ENCODE peak calls at places on chromosomes 16 and 17, in four cellular contexts. One of them, this sample, is unnamed.

GRCh38 chr16:84597518-84598390 is 20.1 kb downstream of the COTL1 start:
- DNase-seq in Peyer's patch: peak; percentile 70
- DNase-seq in uterus: no peak
- DNase-seq in prostate gland: no peak
- DNase-seq in this sample: no peak

GRCh38 chr17:6756425-6757012 is 673 bp downstream of the XAF1 start:
- DNase-seq in Peyer's patch: no peak
- DNase-seq in prostate gland: no peak
- DNase-seq in uterus: no peak
- DNase-seq in this sample: no peak

GRCh38 chr17:76506408-76507328 is 5.4 kb upstream of the RHBDF2 start:
- DNase-seq in Peyer's patch: peak; percentile 88
- DNase-seq in uterus: peak; percentile 77
- DNase-seq in prostate gland: peak; percentile 75
- DNase-seq in this sample: peak; percentile 85

GRCh38 chr16:20812510-20812909 is 6.2 kb downstream of the REXO5 start:
- DNase-seq in prostate gland: no peak
- DNase-seq in uterus: no peak
- DNase-seq in Peyer's patch: no peak
- DNase-seq in this sample: no peak

GRCh38 chr17:79391808-79392233 is 219.0 kb downstream of the RBFOX3 start:
- DNase-seq in prostate gland: peak; percentile 66
- DNase-seq in uterus: peak; percentile 65
- DNase-seq in Peyer's patch: peak; percentile 63
- DNase-seq in this sample: peak; percentile 76

GRCh38 chr17:30396129-30396528 is 17.4 kb downstream of the CPD start:
- DNase-seq in uterus: no peak
- DNase-seq in Peyer's patch: no peak
- DNase-seq in prostate gland: no peak
- DNase-seq in this sample: no peak

GRCh38 chr17:45430738-45431530 is 1.7 kb downstream of the ARHGAP27 start:
- DNase-seq in Peyer's patch: peak; percentile 65
- DNase-seq in uterus: no peak
- DNase-seq in prostate gland: peak; percentile 88
- DNase-seq in this sample: peak; percentile 70

GRCh38 chr17:17750881-17751280 is 69.6 kb downstream of the RAI1 start:
- DNase-seq in uterus: no peak
- DNase-seq in Peyer's patch: peak; percentile 69
- DNase-seq in prostate gland: no peak
- DNase-seq in this sample: no peak

GRCh38 chr16:23408242-23409201 is 44.5 kb downstream of the COG7 start:
- DNase-seq in uterus: no peak
- DNase-seq in Peyer's patch: no peak
- DNase-seq in prostate gland: peak; percentile 41
- DNase-seq in this sample: peak; percentile 75

GRCh38 chr16:24986512-24987303 is 28.5 kb downstream of the ARHGAP17 start:
- DNase-seq in Peyer's patch: no peak
- DNase-seq in uterus: peak; percentile 36
- DNase-seq in prostate gland: no peak
- DNase-seq in this sample: peak; percentile 30

GRCh38 chr17:69525920-69526841 is 111.7 kb downstream of the MAP2K6 start:
- DNase-seq in prostate gland: peak; percentile 31
- DNase-seq in Peyer's patch: no peak
- DNase-seq in uterus: peak; percentile 22
- DNase-seq in this sample: peak; percentile 64

DNA sequence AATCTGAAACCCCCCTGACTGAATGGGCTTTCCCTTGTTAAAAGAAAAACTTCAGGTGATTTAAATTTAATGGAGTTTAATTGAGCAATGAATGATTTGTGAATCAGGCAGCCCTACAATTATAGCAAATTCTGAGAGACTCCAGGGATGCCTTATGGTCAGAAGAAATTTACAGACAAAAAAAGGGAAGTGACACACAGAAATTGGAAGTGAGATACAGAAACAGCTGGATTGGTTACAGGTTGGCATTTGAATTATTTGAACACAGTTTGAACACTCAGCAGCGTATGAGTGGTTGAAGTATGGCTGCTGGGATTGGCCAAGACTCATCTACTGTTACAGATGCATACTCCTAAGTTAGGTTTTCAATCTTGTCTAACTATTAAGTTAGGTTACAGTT is 19.0 kb upstream of the CPHXL start:
- DNase-seq in uterus: no peak
- DNase-seq in Peyer's patch: no peak
- DNase-seq in prostate gland: no peak
- DNase-seq in this sample: no peak
- H3K9me3 ChIP-seq in uterus: no peaks in the 10 kb centered on the region
- H3K9me3 ChIP-seq in Peyer's patch: peaks cover 11% of the 10 kb centered on the region
- H3K9me3 ChIP-seq in prostate gland: no peaks in the 10 kb centered on the region
- H3K9me3 ChIP-seq in this sample: no peaks in the 10 kb centered on the region

DNA sequence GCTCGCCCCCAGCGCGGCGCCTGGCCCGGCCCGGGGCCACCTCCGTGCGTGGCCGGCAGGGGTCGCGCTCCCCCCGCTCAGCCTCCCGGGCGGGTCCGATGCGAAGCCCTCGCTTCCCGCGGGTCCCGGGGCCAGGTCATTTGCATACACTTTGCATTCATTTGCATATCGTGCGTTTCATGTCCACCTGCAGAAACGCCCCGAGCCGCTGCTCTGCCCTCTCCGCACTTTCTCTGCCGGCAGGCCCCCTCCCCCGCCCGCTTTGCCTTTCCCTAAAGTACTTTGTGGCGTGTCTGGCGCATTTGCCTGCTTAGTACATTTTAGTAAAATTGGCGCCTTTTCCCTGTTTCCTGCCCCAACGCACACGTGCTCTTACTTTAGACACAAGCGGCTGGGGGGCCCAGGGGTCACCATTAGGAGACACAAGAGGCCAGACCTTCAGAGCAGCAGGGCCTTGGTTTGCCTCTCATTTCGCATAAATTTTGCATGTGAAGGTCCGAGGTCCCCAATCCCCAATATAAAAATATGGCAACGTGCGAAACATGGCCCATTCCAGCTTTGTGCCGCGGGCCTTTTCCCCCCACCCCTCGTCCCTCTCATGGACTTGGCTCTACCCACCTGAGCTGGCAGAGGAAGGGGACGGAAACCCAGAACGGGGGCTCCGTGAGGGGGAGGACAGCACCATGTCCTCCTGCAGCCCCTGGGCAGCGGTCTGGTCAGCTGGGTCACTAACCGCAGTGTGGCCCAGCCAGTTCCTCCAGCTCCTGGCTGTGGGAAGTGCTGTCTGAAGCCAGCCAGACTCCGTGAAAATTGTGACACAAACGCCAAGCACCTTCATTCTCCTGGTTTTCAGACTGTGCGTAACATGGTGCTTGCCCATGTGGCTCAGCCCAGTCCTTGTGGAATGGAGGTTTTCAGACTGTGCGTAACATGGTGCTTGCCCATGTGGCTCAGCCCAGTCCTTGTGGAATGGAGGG is 34.8 kb downstream of the CBFA2T3 start:
- DNase-seq in prostate gland: no peak
- DNase-seq in Peyer's patch: peak; percentile 70
- DNase-seq in uterus: no peak
- DNase-seq in this sample: peak; percentile 40
- TF ChIP-seq POLR2A in prostate gland: no peak
- TF ChIP-seq POLR2A in Peyer's patch: no peak
- TF ChIP-seq POLR2A in uterus: no peak
- TF ChIP-seq POLR2A in this sample: no peak

DNA sequence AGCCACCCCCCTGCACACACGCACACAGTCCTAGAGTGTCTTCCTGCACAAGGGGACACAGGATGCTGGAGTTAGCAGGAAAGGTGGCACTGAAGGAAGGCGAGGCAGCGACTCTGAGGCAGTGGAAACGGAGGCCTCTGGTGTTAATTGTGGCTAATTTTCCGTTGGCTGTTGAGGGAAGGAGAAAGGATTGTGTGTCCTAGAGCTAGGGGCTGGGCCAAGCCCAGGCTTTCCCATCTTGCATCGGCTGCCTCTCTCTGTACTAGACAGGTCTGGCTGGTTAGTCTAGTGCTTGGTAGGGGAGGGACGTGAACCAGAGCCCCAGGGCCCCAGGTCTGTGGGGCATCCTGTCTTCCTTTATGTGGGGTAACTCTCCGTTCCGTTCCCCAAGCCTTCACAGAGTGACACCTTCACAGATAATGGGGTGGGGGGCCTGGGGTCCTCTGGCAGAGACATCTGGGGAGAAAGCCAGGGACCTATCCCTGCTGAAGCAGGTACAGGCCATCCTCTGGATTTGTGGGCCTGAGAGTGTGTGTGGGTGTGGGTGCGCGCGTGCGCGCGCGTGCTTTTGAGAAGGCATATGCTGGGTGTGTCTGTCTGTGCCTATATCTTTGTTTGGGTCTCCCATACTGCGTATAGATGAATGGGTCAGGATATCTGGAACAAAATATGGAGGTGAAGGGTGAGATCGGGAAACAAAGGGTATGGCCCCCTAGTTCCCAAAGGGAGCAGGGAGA is at the start of gene CHD3:
- DNase-seq in Peyer's patch: peak; percentile 18
- DNase-seq in prostate gland: peak; percentile 87
- DNase-seq in uterus: no peak
- DNase-seq in this sample: peak; percentile 62
- H3K4me1 ChIP-seq in Peyer's patch: peaks cover 3% of the 10 kb centered on the region
- H3K4me1 ChIP-seq in prostate gland: peaks cover 19% of the 10 kb centered on the region
- H3K4me1 ChIP-seq in uterus: peaks cover 23% of the 10 kb centered on the region
- H3K4me1 ChIP-seq in this sample: peaks cover 53% of the 10 kb centered on the region

GRCh38 chr17:36049643-36050042 is 14.4 kb upstream of the CCL18 start:
- DNase-seq in Peyer's patch: no peak
- DNase-seq in uterus: no peak
- DNase-seq in prostate gland: no peak
- DNase-seq in this sample: no peak
- H3K9me3 ChIP-seq in Peyer's patch: peaks cover 17% of the 10 kb centered on the region
- H3K9me3 ChIP-seq in uterus: peaks cover 6% of the 10 kb centered on the region
- H3K9me3 ChIP-seq in prostate gland: no peaks in the 10 kb centered on the region
- H3K9me3 ChIP-seq in this sample: no peaks in the 10 kb centered on the region

DNA sequence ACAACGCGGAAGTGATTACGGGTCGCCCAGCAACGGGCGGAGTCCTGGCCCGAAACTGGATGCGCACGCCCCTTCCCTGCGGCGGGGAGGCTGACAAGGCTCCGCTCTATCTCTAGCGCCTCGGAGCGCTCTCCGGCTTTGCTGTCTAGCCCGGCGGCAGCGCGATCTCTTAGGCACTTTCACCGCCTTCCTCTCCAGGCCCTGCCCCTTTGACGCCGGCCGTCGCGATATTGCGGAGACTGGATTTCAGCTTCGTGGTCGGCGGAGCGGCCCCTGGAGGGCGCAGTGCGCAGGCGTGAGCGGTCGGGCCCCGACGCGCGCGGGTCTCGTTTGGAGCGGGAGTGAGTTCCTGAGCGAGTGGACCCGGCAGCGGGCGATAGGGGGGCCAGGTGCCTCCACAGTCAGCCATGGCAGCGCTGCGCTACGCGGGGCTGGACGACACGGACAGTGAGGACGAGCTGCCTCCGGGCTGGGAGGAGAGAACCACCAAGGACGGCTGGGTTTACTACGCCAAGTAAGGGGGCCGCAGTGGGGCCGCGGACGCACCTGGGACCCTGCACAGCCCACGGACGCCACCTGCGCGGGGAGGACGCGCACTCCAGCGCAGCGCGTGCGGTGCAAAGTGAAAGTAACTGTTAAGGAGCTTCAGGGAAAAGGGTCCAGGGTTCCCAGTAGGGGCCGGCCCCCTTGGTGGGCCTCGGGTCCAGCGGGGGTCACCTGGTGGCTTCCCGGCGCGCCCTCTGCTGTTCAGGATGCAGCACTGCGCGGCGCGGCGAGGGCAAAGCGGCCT is at the start of gene WWOX:
- DNase-seq in Peyer's patch: peak; percentile 95
- DNase-seq in prostate gland: peak; percentile 97
- DNase-seq in uterus: peak; percentile 96
- DNase-seq in this sample: peak; percentile 98
- TF ChIP-seq POLR2A in Peyer's patch: peak; percentile 84
- TF ChIP-seq POLR2A in prostate gland: peak; percentile 76
- TF ChIP-seq POLR2A in uterus: peak; percentile 86
- TF ChIP-seq POLR2A in this sample: peak; percentile 18

GRCh38 chr16:67951485-67951884 is 7.6 kb upstream of the LCAT start:
- DNase-seq in prostate gland: no peak
- DNase-seq in uterus: no peak
- DNase-seq in Peyer's patch: no peak
- DNase-seq in this sample: peak; percentile 36

GRCh38 chr16:67950335-67950843 is 6.5 kb upstream of the LCAT start:
- DNase-seq in uterus: no peak
- DNase-seq in Peyer's patch: no peak
- DNase-seq in prostate gland: no peak
- DNase-seq in this sample: no peak

GRCh38 chr16:67954421-67955196 is 10.7 kb upstream of the LCAT start:
- DNase-seq in Peyer's patch: no peak
- DNase-seq in uterus: no peak
- DNase-seq in prostate gland: no peak
- DNase-seq in this sample: no peak

GRCh38 chr16:67957622-67958021 is 10.8 kb downstream of the SLC12A4 start:
- DNase-seq in Peyer's patch: no peak
- DNase-seq in uterus: no peak
- DNase-seq in prostate gland: no peak
- DNase-seq in this sample: no peak

DNA sequence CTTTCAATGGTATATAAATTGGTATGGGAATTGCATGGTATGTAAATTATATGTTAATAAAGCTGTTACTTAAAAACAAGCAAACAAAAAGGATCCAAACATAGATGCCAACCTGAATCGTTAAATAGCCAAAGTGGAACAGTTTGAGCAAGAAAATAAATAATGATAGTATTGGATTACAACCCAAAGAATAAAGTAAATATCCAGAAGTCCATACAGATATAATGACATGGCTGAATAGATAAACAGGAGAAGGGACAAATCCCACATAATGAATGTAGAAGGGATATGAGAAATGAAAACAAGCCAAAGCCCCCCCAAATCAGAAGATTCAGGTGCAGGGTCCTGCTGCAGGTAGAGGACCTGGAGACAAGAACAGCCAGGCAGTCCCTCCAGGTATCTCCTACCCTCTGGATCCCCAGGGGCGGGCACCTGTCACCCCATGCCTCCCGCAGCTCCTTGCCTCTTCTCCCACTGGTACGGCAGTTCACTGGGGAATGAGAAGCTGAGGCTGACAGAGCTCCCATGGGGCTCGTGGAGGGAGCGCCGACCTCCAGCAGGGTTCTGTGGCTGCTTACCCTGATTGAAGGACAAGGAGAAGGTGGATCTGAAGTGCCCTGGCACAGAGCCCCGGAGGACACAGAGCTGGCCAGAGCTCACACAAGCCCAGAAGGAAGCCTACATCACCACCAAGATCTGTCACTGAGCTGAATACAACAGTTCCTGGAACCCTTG is 9.9 kb upstream of the LCAT start:
- DNase-seq in uterus: no peak
- DNase-seq in prostate gland: no peak
- DNase-seq in Peyer's patch: no peak
- DNase-seq in this sample: no peak
- H3K4me1 ChIP-seq in uterus: no peaks in the 10 kb centered on the region
- H3K4me1 ChIP-seq in prostate gland: peaks cover 5% of the 10 kb centered on the region
- H3K4me1 ChIP-seq in Peyer's patch: no peaks in the 10 kb centered on the region
- H3K4me1 ChIP-seq in this sample: no peaks in the 10 kb centered on the region